ENCODE peak calls at places on chromosomes 4 and X, in six cellular contexts. F is neuronal stem cell, X is IMR-90, L is trophoblast cell, J is H1, U is H9. Z is an unnamed sample.

GRCh38 chrX:72020204-72020603 is 109.6 kb downstream of the NHSL2 start:
- DNase-seq in F (no peak), X (no peak), L (no peak), J (peak; percentile 4), U (no peak), Z (no peak)

GRCh38 chr4:176792348-176793059 is at the start of gene VEGFC:
- DNase-seq in F (peak; percentile 56), X (peak; percentile 73), L (peak; percentile 25), J (peak; percentile 72), U (peak; percentile 66), Z (peak; percentile 80)

GRCh38 chrX:106331606-106332005 is 163.5 kb downstream of the PWWP3B start:
- DNase-seq in F (no peak), X (no peak), L (no peak), J (no peak), U (no peak), Z (no peak)

GRCh38 chrX:139091878-139092277 is 380.4 kb upstream of the FGF13 start:
- DNase-seq in F (no peak), X (no peak), L (no peak), J (no peak), U (no peak), Z (no peak)

GRCh38 chr4:184824776-184825393 is 883 bp downstream of the ACSL1 start:
- DNase-seq in F (no peak), X (no peak), L (peak; percentile 45), J (no peak), U (no peak), Z (peak; percentile 12)

GRCh38 chr4:115145393-115146160 is 32.2 kb upstream of the NDST4 start:
- DNase-seq in F (no peak), X (no peak), L (no peak), J (no peak), U (no peak), Z (no peak)

GRCh38 chr4:23476514-23477090 is 413.2 kb downstream of the PPARGC1A start:
- DNase-seq in F (no peak), X (no peak), L (peak; percentile 79), J (no peak), U (no peak), Z (no peak)

GRCh38 chr4:152036626-152037025 is 275.8 kb upstream of the GATB start:
- DNase-seq in F (no peak), X (peak; percentile 47), L (no peak), J (no peak), U (no peak), Z (no peak)

GRCh38 chr4:95038791-95039190 is 281.0 kb downstream of the BMPR1B start:
- DNase-seq in F (no peak), X (no peak), L (no peak), J (no peak), U (no peak), Z (no peak)

GRCh38 chr4:84455697-84456096 is 43.4 kb downstream of the NKX6-1 start:
- DNase-seq in F (no peak), X (no peak), L (no peak), J (no peak), U (no peak), Z (no peak)

GRCh38 chrX:45011131-45011530 is 138.1 kb downstream of the KDM6A start:
- DNase-seq in F (no peak), X (peak; percentile 68), L (no peak), J (no peak), U (no peak), Z (peak; percentile 47)

GRCh38 chrX:67727576-67727975 is 183.8 kb downstream of the AR start:
- DNase-seq in F (no peak), X (no peak), L (no peak), J (no peak), U (no peak), Z (no peak)

GRCh38 chr4:38902695-38903094 is 35.1 kb downstream of the FAM114A1 start:
- DNase-seq in F (peak; percentile 9), X (no peak), L (peak; percentile 19), J (no peak), U (no peak), Z (no peak)

GRCh38 chrX:44183329-44183728 is 160.1 kb downstream of the EFHC2 start:
- DNase-seq in F (no peak), X (no peak), L (peak; percentile 69), J (no peak), U (no peak), Z (no peak)

GRCh38 chrX:10047631-10048030 is 80.5 kb downstream of the CLDN34 start:
- DNase-seq in F (peak; percentile 3), X (no peak), L (no peak), J (no peak), U (no peak), Z (no peak)

GRCh38 chrX:100819534-100819836 is 706 bp upstream of the CSTF2 start:
- DNase-seq in F (no peak), X (no peak), L (no peak), J (no peak), U (peak; percentile 23), Z (no peak)

GRCh38 chr4:33470805-33471204 is 2750.6 kb downstream of the PCDH7 start:
- DNase-seq in F (no peak), X (no peak), L (no peak), J (no peak), U (no peak), Z (no peak)
- H4K91ac ChIP-seq in F (no peak overlapping the region), X (no peak overlapping the region), L (no peak overlapping the region), J (no peak overlapping the region), U (no peak overlapping the region), Z (no peak overlapping the region)

GRCh38 chr4:13546855-13547562 is 2.7 kb upstream of the NKX3-2 start:
- DNase-seq in F (no peak), X (no peak), L (no peak), J (peak; percentile 84), U (peak; percentile 80), Z (peak; percentile 47)
- H3K27ac ChIP-seq in F (no peak overlapping the region), X (no peak overlapping the region), L (no peak overlapping the region), J (no peak overlapping the region), U (no peak overlapping the region), Z (no peak overlapping the region)

DNA sequence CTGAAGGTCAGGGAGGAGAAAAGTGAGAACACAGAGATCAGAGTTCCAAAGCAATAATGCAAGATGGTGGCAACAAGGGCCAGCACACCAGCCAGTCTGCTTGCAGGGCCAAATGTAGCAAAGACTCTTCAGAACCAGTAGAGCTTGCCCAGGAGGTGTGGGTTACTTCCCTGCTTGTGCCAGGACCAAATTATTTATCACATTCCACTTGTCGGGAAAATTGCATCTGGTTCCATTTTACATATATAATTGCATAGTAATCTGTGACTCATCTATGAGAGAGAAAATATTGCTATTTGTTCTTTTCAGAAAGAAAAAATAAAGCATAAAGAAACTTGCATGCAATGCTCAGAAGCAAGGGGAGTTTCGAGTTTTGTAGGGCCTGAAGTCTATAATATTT is 41.4 kb downstream of the MAML3 start:
- DNase-seq in F (no peak), X (no peak), L (no peak), J (no peak), U (no peak), Z (no peak)
- H4K91ac ChIP-seq in F (no peak overlapping the region), X (peak overlapping the region; percentile 11), L (no peak overlapping the region), J (no peak overlapping the region), U (no peak overlapping the region), Z (no peak overlapping the region)

DNA sequence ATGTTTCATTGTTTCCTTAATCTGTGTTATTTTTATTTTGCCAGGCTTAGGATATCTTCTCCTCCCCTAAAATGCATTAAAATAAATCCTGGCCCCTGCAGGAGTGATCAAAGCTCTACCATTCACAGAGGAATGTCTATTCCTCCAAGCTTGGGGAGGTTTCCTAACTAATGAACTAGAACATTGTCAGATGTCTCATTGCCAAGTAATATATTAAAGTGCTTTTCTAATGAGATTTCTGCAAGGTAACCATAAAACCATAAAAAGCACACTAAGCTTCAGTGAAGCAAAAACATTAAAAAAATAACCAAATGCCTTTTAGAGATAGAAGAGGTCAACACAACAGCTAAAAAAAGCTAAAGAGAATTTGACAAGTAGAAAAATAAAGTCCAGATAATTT is 34.8 kb downstream of the IGFBP7 start:
- DNase-seq in F (no peak), X (no peak), L (no peak), J (no peak), U (no peak), Z (no peak)
- H3K27ac ChIP-seq in F (no peak overlapping the region), X (no peak overlapping the region), L (no peak overlapping the region), J (no peak overlapping the region), U (no peak overlapping the region), Z (peak overlapping the region; percentile 87)

GRCh38 chr4:146192060-146192459 is 16.5 kb downstream of the LSM6 start:
- DNase-seq in F (no peak), X (no peak), L (peak; percentile 73), J (no peak), U (no peak), Z (no peak)

GRCh38 chr4:146190393-146190910 is 14.9 kb downstream of the LSM6 start:
- DNase-seq in F (no peak), X (no peak), L (no peak), J (no peak), U (no peak), Z (no peak)

GRCh38 chr4:146193628-146194027 is 18.1 kb downstream of the LSM6 start:
- DNase-seq in F (no peak), X (no peak), L (no peak), J (no peak), U (no peak), Z (no peak)

DNA sequence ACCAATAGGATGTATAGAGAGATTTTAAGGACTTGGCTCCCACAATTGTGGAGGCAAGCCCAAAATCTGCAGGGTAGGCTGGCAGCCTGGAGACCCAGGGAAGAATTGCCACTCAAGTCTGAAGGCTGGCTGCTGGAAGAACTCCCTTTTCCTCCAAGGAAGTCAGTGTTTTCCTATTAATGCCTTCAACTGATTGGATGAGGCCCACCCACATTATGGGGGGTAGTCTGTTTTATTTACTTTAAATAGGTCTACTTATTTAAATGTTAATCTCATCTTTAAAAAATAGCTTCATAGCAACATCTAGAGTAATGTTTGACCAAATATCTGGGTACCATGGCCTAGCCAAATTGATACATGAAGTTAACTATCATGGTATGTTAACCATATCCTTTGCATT is 18.7 kb downstream of the LSM6 start:
- DNase-seq in F (no peak), X (no peak), L (no peak), J (no peak), U (no peak), Z (no peak)
- H4K91ac ChIP-seq in F (no peak overlapping the region), X (no peak overlapping the region), L (no peak overlapping the region), J (no peak overlapping the region), U (no peak overlapping the region), Z (no peak overlapping the region)

GRCh38 chr4:82431026-82431745 is 796 bp downstream of the ENOPH1 start:
- DNase-seq in F (no peak), X (peak; percentile 39), L (peak; percentile 54), J (no peak), U (peak; percentile 42), Z (peak; percentile 39)

GRCh38 chr4:82432596-82432995 is 2.2 kb downstream of the ENOPH1 start:
- DNase-seq in F (no peak), X (no peak), L (peak; percentile 62), J (no peak), U (no peak), Z (no peak)

GRCh38 chr4:82430193-82431025 is at the start of the genes ENOPH1 and HNRNPDL:
- DNase-seq in F (peak; percentile 94), X (peak; percentile 94), L (peak; percentile 98), J (peak; percentile 95), U (peak; percentile 97), Z (peak; percentile 96)

GRCh38 chr4:82433791-82434190 is 3.4 kb downstream of the ENOPH1 start:
- DNase-seq in F (no peak), X (no peak), L (peak; percentile 35), J (no peak), U (no peak), Z (no peak)

GRCh38 chr4:82431831-82432230 is 1.4 kb downstream of the ENOPH1 start:
- DNase-seq in F (no peak), X (no peak), L (peak; percentile 30), J (no peak), U (no peak), Z (no peak)
- H3K27ac ChIP-seq in F (no peak overlapping the region), X (no peak overlapping the region), L (no peak overlapping the region), J (no peak overlapping the region), U (no peak overlapping the region), Z (no peak overlapping the region)

Z was measured in mesenchymal stem cell.